ENCODE peak calls at places on chromosome 4, in six cellular contexts. E, V, T, N, L and A are unnamed samples.

GRCh38 chr4:140186651-140187315 is 32.8 kb upstream of the MAML3 start:
- DNase-seq in E (peak), T (no peak), N (peak), L (no peak), V (no peak), A (no peak)

GRCh38 chr4:47075241-47075640 is 43.9 kb downstream of the GABRB1 start:
- DNase-seq in L (no peak), N (no peak), T (no peak), V (no peak), E (peak), A (peak)

GRCh38 chr4:3367866-3368265 is 73.9 kb upstream of the HGFAC start:
- DNase-seq in N (peak), T (no peak), V (no peak), E (no peak), L (no peak), A (no peak)

GRCh38 chr4:106773106-106773905 is 262.8 kb downstream of the DKK2 start:
- DNase-seq in L (no peak), E (peak), V (no peak), T (no peak), N (peak), A (no peak)

GRCh38 chr4:79764118-79764517 is 308.9 kb downstream of the ANTXR2 start:
- DNase-seq in L (no peak), N (no peak), T (no peak), E (no peak), V (no peak), A (no peak)

GRCh38 chr4:169330811-169331210 is 60.1 kb upstream of the SH3RF1 start:
- DNase-seq in N (no peak), E (no peak), T (no peak), L (no peak), V (no peak), A (no peak)

GRCh38 chr4:126727461-126727860 is 905.3 kb upstream of the INTU start:
- DNase-seq in N (no peak), V (no peak), L (no peak), T (no peak), E (peak), A (no peak)

GRCh38 chr4:1300466-1301455 is 11.1 kb downstream of the MAEA start:
- DNase-seq in E (peak), T (no peak), V (no peak), N (peak), L (no peak), A (no peak)